ENCODE peak calls at places on chromosomes 12 and 14, in five cellular contexts. One of them, this sample, is unnamed.

GRCh38 chr12:72272731-72273498 is 745 bp downstream of the TRHDE start:
- DNase-seq in activated gamma-delta T cell treated with anti-CD3 and anti-CD28 coated beads, Interleukin-2, amount 50 U/mL, for 16 hours: no peak
- DNase-seq in iPS-NIHi11: peak
- DNase-seq in GM23338: peak
- DNase-seq in HT1080: no peak
- DNase-seq in this sample: no peak

GRCh38 chr14:63701614-63702291 is 26.1 kb downstream of the SGPP1 start:
- DNase-seq in GM23338: no peak
- DNase-seq in activated gamma-delta T cell treated with anti-CD3 and anti-CD28 coated beads, Interleukin-2, amount 50 U/mL, for 16 hours: no peak
- DNase-seq in iPS-NIHi11: no peak
- DNase-seq in HT1080: no peak
- DNase-seq in this sample: no peak

GRCh38 chr14:65961004-65961403 is 525.2 kb upstream of the CCDC196 start:
- DNase-seq in GM23338: peak
- DNase-seq in iPS-NIHi11: peak
- DNase-seq in activated gamma-delta T cell treated with anti-CD3 and anti-CD28 coated beads, Interleukin-2, amount 50 U/mL, for 16 hours: peak
- DNase-seq in HT1080: peak
- DNase-seq in this sample: peak

GRCh38 chr14:94574336-94574735 is 6.9 kb upstream of the SERPINA5 start:
- DNase-seq in HT1080: no peak
- DNase-seq in activated gamma-delta T cell treated with anti-CD3 and anti-CD28 coated beads, Interleukin-2, amount 50 U/mL, for 16 hours: no peak
- DNase-seq in GM23338: no peak
- DNase-seq in iPS-NIHi11: no peak
- DNase-seq in this sample: no peak

GRCh38 chr12:92065018-92065499 is 80.6 kb downstream of the BTG1 start:
- DNase-seq in HT1080: no peak
- DNase-seq in GM23338: no peak
- DNase-seq in activated gamma-delta T cell treated with anti-CD3 and anti-CD28 coated beads, Interleukin-2, amount 50 U/mL, for 16 hours: peak
- DNase-seq in iPS-NIHi11: no peak
- DNase-seq in this sample: no peak

GRCh38 chr12:70603044-70603443 is 34.2 kb downstream of the PTPRB start:
- DNase-seq in GM23338: no peak
- DNase-seq in iPS-NIHi11: no peak
- DNase-seq in HT1080: no peak
- DNase-seq in activated gamma-delta T cell treated with anti-CD3 and anti-CD28 coated beads, Interleukin-2, amount 50 U/mL, for 16 hours: no peak
- DNase-seq in this sample: no peak

GRCh38 chr12:8832500-8832899 is 10.1 kb downstream of the A2ML1 start:
- DNase-seq in activated gamma-delta T cell treated with anti-CD3 and anti-CD28 coated beads, Interleukin-2, amount 50 U/mL, for 16 hours: no peak
- DNase-seq in HT1080: no peak
- DNase-seq in iPS-NIHi11: no peak
- DNase-seq in GM23338: no peak
- DNase-seq in this sample: no peak

GRCh38 chr12:89211456-89211855 is 140.8 kb downstream of the DUSP6 start:
- DNase-seq in iPS-NIHi11: no peak
- DNase-seq in HT1080: peak
- DNase-seq in GM23338: no peak
- DNase-seq in activated gamma-delta T cell treated with anti-CD3 and anti-CD28 coated beads, Interleukin-2, amount 50 U/mL, for 16 hours: no peak
- DNase-seq in this sample: no peak

GRCh38 chr12:25458047-25458552 is 95.0 kb downstream of the LMNTD1 start:
- DNase-seq in HT1080: peak
- DNase-seq in activated gamma-delta T cell treated with anti-CD3 and anti-CD28 coated beads, Interleukin-2, amount 50 U/mL, for 16 hours: no peak
- DNase-seq in GM23338: no peak
- DNase-seq in iPS-NIHi11: no peak
- DNase-seq in this sample: peak

GRCh38 chr12:117501470-117501869 is 140.0 kb upstream of the NOS1 start:
- DNase-seq in HT1080: no peak
- DNase-seq in activated gamma-delta T cell treated with anti-CD3 and anti-CD28 coated beads, Interleukin-2, amount 50 U/mL, for 16 hours: no peak
- DNase-seq in iPS-NIHi11: no peak
- DNase-seq in GM23338: no peak
- DNase-seq in this sample: no peak

GRCh38 chr12:103755425-103755824 is 85.6 kb downstream of the NT5DC3 start:
- DNase-seq in iPS-NIHi11: no peak
- DNase-seq in GM23338: no peak
- DNase-seq in HT1080: no peak
- DNase-seq in activated gamma-delta T cell treated with anti-CD3 and anti-CD28 coated beads, Interleukin-2, amount 50 U/mL, for 16 hours: no peak
- DNase-seq in this sample: no peak

GRCh38 chr14:100536141-100536540 is 51.1 kb downstream of the BEGAIN start:
- DNase-seq in HT1080: no peak
- DNase-seq in iPS-NIHi11: no peak
- DNase-seq in GM23338: no peak
- DNase-seq in activated gamma-delta T cell treated with anti-CD3 and anti-CD28 coated beads, Interleukin-2, amount 50 U/mL, for 16 hours: no peak
- DNase-seq in this sample: no peak

GRCh38 chr14:91098591-91098990 is 15.3 kb upstream of the DGLUCY start:
- DNase-seq in activated gamma-delta T cell treated with anti-CD3 and anti-CD28 coated beads, Interleukin-2, amount 50 U/mL, for 16 hours: no peak
- DNase-seq in iPS-NIHi11: no peak
- DNase-seq in GM23338: no peak
- DNase-seq in HT1080: no peak
- DNase-seq in this sample: no peak

GRCh38 chr12:125132698-125133400 is 67.6 kb downstream of the AACS start:
- DNase-seq in HT1080: no peak
- DNase-seq in iPS-NIHi11: no peak
- DNase-seq in activated gamma-delta T cell treated with anti-CD3 and anti-CD28 coated beads, Interleukin-2, amount 50 U/mL, for 16 hours: no peak
- DNase-seq in GM23338: no peak
- DNase-seq in this sample: no peak

GRCh38 chr14:24263848-24264247 is 871 bp upstream of the TGM1 start:
- DNase-seq in HT1080: no peak
- DNase-seq in activated gamma-delta T cell treated with anti-CD3 and anti-CD28 coated beads, Interleukin-2, amount 50 U/mL, for 16 hours: no peak
- DNase-seq in iPS-NIHi11: no peak
- DNase-seq in GM23338: no peak
- DNase-seq in this sample: no peak

GRCh38 chr14:44880791-44881190 is 81.0 kb downstream of the KLHL28 start:
- DNase-seq in iPS-NIHi11: no peak
- DNase-seq in activated gamma-delta T cell treated with anti-CD3 and anti-CD28 coated beads, Interleukin-2, amount 50 U/mL, for 16 hours: no peak
- DNase-seq in HT1080: no peak
- DNase-seq in GM23338: no peak
- DNase-seq in this sample: no peak

GRCh38 chr12:84911331-84912190 is 1.0 kb downstream of the SLC6A15 start:
- DNase-seq in GM23338: peak
- DNase-seq in activated gamma-delta T cell treated with anti-CD3 and anti-CD28 coated beads, Interleukin-2, amount 50 U/mL, for 16 hours: no peak
- DNase-seq in HT1080: peak
- DNase-seq in iPS-NIHi11: peak
- DNase-seq in this sample: peak

GRCh38 chr14:69501362-69501964 is 16.9 kb downstream of the PLEKHD1 start:
- DNase-seq in GM23338: no peak
- DNase-seq in activated gamma-delta T cell treated with anti-CD3 and anti-CD28 coated beads, Interleukin-2, amount 50 U/mL, for 16 hours: no peak
- DNase-seq in iPS-NIHi11: no peak
- DNase-seq in HT1080: no peak
- DNase-seq in this sample: no peak

GRCh38 chr12:39348523-39348922 is 94.4 kb downstream of the KIF21A start:
- DNase-seq in HT1080: no peak
- DNase-seq in activated gamma-delta T cell treated with anti-CD3 and anti-CD28 coated beads, Interleukin-2, amount 50 U/mL, for 16 hours: no peak
- DNase-seq in iPS-NIHi11: no peak
- DNase-seq in GM23338: no peak
- DNase-seq in this sample: no peak

This sample was measured in NCI-H226.